ENCODE peak calls at places on chromosomes 6 and 20, in six cellular contexts. T is IMR-90; D is sigmoid colon; U is CD8-positive, alpha-beta T cell; R is GM23248; I is adrenal gland. Y is an unnamed sample. For H3K9me3, the result is how much of the 10 kb centered on the place peaks cover.

GRCh38 chr6:12051861-12052368 is 39.8 kb downstream of the HIVEP1 start:
- DNase-seq in T (peak), D (no peak), U (peak), R (peak), I (no peak), Y (no peak)

GRCh38 chr20:43316271-43316670 is 126.6 kb upstream of the PTPRT start:
- DNase-seq in T (no peak), D (no peak), U (no peak), R (no peak), I (no peak), Y (no peak)

GRCh38 chr6:3159805-3160781 is 2.7 kb upstream of the TUBB2A start:
- DNase-seq in T (no peak), D (peak), U (peak), R (no peak), I (peak), Y (peak)

GRCh38 chr6:134340574-134340973 is 22.7 kb upstream of the SGK1 start:
- DNase-seq in T (no peak), D (no peak), U (no peak), R (peak), I (no peak), Y (no peak)

GRCh38 chr20:36093025-36093803 is 61.3 kb upstream of the EPB41L1 start:
- DNase-seq in T (no peak), D (peak), U (peak), R (peak), I (peak), Y (peak)

GRCh38 chr6:92723390-92723931 is 695.9 kb downstream of the EPHA7 start:
- DNase-seq in T (no peak), D (peak), U (no peak), R (no peak), I (no peak), Y (no peak)

GRCh38 chr6:19472168-19472567 is 365.0 kb upstream of the ID4 start:
- DNase-seq in T (peak), D (no peak), U (no peak), R (peak), I (no peak), Y (no peak)

GRCh38 chr20:32780749-32781402 is 18.7 kb downstream of the DNMT3B start:
- DNase-seq in T (no peak), D (no peak), U (no peak), R (no peak), I (no peak), Y (no peak)

GRCh38 chr6:127468936-127469335 is 9.7 kb upstream of the KIAA0408 start:
- DNase-seq in T (no peak), D (no peak), U (no peak), R (no peak), I (no peak), Y (no peak)

GRCh38 chr6:127102299-127102698 is 16.2 kb upstream of the RSPO3 start:
- DNase-seq in T (peak), D (no peak), U (no peak), R (peak), I (no peak), Y (no peak)

GRCh38 chr6:40556023-40556422 is 31.1 kb downstream of the LRFN2 start:
- DNase-seq in T (no peak), D (no peak), U (no peak), R (no peak), I (no peak), Y (no peak)

GRCh38 chr6:31842056-31842455 is 14.5 kb downstream of the HSPA1B start:
- DNase-seq in T (no peak), D (no peak), U (no peak), R (no peak), I (no peak), Y (no peak)

GRCh38 chr6:52136934-52137467 is 49.2 kb upstream of the IL17A start:
- DNase-seq in T (no peak), D (no peak), U (no peak), R (no peak), I (no peak), Y (no peak)

GRCh38 chr6:100465701-100466409 is 1.1 kb upstream of the SIM1 start:
- DNase-seq in T (no peak), D (no peak), U (no peak), R (peak), I (no peak), Y (no peak)

GRCh38 chr6:150573041-150573681 is 26.5 kb upstream of the PLEKHG1 start:
- DNase-seq in T (no peak), D (no peak), U (no peak), R (no peak), I (no peak), Y (no peak)

DNA sequence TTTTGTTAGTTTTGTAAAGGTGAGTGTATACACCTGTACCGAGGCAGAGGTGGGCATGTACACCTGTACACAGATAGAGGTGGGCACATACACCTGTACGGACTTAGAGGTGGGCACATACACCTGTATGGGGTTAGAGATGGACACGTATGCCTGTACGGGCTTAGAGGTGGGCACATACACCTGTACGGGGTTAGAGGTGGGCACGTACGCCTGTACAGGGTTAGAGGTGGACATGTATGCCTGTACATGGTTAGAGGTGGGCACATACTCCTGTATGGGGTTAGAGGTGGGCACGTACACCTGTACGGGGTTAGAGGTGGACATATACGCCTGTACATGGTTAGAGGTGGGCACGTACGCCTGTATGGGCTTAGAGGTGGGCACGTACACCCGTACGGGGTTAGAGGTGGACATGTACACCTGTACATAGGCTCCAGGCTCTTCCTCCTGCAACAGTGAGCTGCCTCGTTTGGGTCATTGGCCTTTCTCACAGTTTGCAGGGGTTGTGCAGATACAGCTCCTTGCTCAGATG is 63.7 kb downstream of the PHACTR3 start:
- DNase-seq in T (no peak), D (no peak), U (no peak), R (no peak), I (no peak), Y (no peak)
- H3K9me3 ChIP-seq in T (half or more), D (under half), U (under half), R (under half), I (under half), Y (under half)

GRCh38 chr20:47016068-47016664 is 121.5 kb downstream of the EYA2 start:
- DNase-seq in T (no peak), D (no peak), U (no peak), R (no peak), I (no peak), Y (no peak)

GRCh38 chr20:47021850-47022249 is 127.2 kb downstream of the EYA2 start:
- DNase-seq in T (no peak), D (no peak), U (no peak), R (no peak), I (no peak), Y (no peak)

GRCh38 chr20:47018381-47018780 is 123.7 kb downstream of the EYA2 start:
- DNase-seq in T (no peak), D (no peak), U (no peak), R (no peak), I (no peak), Y (no peak)

GRCh38 chr20:47020231-47020630 is 125.6 kb downstream of the EYA2 start:
- DNase-seq in T (peak), D (no peak), U (no peak), R (no peak), I (no peak), Y (no peak)

GRCh38 chr20:47019106-47019824 is 124.6 kb downstream of the EYA2 start:
- DNase-seq in T (peak), D (peak), U (no peak), R (peak), I (peak), Y (no peak)
- H3K9me3 ChIP-seq in T (under half), D (under half), U (under half), R (under half), I (under half), Y (under half)

DNA sequence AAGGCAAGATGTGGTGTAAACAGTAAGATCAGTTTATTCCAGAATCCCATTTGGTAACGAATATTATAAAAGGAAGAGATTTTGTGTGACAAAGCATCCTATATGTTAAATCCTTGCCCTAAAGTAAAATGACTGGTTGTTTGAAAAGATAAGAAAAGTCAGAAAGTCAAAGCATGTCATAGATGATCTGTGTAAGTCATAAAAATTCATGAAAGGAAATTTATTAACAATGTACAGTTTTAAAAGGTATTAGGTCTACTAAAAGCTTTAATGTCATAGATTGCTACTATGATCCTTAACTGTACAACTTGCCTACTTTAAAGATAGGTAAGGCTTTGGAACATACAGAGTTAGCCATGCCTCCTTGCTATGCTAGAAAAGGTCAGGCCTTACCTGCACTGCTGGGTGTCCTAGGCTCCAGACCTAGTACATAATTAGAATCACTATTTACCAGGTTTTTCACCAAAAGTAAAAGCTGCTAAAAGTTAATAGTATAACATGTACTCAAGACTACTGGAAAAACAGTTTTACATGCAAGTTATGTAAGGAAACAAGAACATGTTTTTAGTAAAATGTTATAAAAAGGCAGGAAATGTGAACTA is 1090.1 kb upstream of the ADGRB3 start:
- DNase-seq in T (no peak), D (no peak), U (no peak), R (no peak), I (no peak), Y (no peak)
- H3K9me3 ChIP-seq in T (under half), D (under half), U (under half), R (under half), I (under half), Y (under half)

GRCh38 chr20:49285233-49285668 is 7.4 kb upstream of the ZNFX1 start:
- DNase-seq in T (no peak), D (no peak), U (no peak), R (no peak), I (no peak), Y (no peak)

GRCh38 chr20:49283176-49283702 is 5.4 kb upstream of the ZNFX1 start:
- DNase-seq in T (no peak), D (no peak), U (no peak), R (no peak), I (no peak), Y (no peak)

GRCh38 chr20:49284818-49285217 is 7.0 kb upstream of the ZNFX1 start:
- DNase-seq in T (no peak), D (no peak), U (no peak), R (no peak), I (no peak), Y (no peak)

GRCh38 chr20:49282584-49283171 is 4.8 kb upstream of the ZNFX1 start:
- DNase-seq in T (no peak), D (no peak), U (no peak), R (peak), I (no peak), Y (no peak)

GRCh38 chr20:49283703-49284625 is 6.1 kb upstream of the ZNFX1 start:
- DNase-seq in T (no peak), D (no peak), U (no peak), R (peak), I (no peak), Y (no peak)
- H3K9me3 ChIP-seq in T (under half), D (under half), U (half or more), R (under half), I (under half), Y (half or more)

GRCh38 chr6:168308390-168309144 is 11.0 kb downstream of the DACT2 start:
- DNase-seq in T (no peak), D (no peak), U (no peak), R (no peak), I (no peak), Y (no peak)

GRCh38 chr6:168311410-168312124 is 8.0 kb downstream of the DACT2 start:
- DNase-seq in T (no peak), D (no peak), U (no peak), R (no peak), I (no peak), Y (no peak)

GRCh38 chr6:168309997-168310396 is 9.6 kb downstream of the DACT2 start:
- DNase-seq in T (no peak), D (no peak), U (no peak), R (no peak), I (no peak), Y (no peak)

GRCh38 chr6:168309183-168309582 is 10.4 kb downstream of the DACT2 start:
- DNase-seq in T (no peak), D (no peak), U (no peak), R (no peak), I (no peak), Y (no peak)

GRCh38 chr6:168310945-168311344 is 8.6 kb downstream of the DACT2 start:
- DNase-seq in T (no peak), D (no peak), U (no peak), R (no peak), I (no peak), Y (no peak)
- H3K9me3 ChIP-seq in T (half or more), D (under half), U (under half), R (under half), I (under half), Y (under half)

GRCh38 chr6:168347615-168348014 is 28.0 kb upstream of the DACT2 start:
- DNase-seq in T (no peak), D (no peak), U (no peak), R (no peak), I (no peak), Y (no peak)
- H3K9me3 ChIP-seq in T (under half), D (under half), U (under half), R (under half), I (under half), Y (under half)

DNA sequence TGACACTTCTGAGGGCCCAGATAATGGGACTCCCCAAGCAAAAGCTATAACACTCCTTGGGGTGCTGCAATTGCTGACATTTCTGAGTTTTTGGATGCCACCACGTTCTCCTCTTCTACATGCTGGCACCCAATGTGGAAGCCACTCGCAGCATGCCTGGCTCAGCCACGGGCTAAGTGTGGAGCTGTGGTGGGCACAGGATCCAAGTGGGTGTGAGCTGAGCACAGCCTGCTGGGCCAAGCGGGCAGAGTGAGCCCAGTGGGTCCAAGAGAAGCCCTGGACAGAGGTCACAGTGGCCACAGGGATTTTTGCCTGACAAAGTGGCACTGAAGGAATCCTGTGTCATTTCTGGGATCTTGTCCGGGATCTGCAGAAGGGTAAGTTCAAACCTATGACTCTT is 213.2 kb downstream of the C6orf118 start:
- DNase-seq in T (no peak), D (no peak), U (no peak), R (no peak), I (no peak), Y (no peak)
- H3K9me3 ChIP-seq in T (under half), D (under half), U (under half), R (under half), I (under half), Y (under half)

GRCh38 chr6:4864534-4864933 is 88.3 kb downstream of the CDYL start:
- DNase-seq in T (no peak), D (no peak), U (no peak), R (no peak), I (no peak), Y (no peak)
- H3K9me3 ChIP-seq in T (under half), D (under half), U (under half), R (under half), I (under half), Y (under half)